ENCODE peak calls at places on chromosomes 6 and 20, in seven cellular contexts. One of them, this sample, is unnamed.
A peak's percentile ranks its signal among the peaks of the same experiment; 100 is the strongest.

GRCh38 chr6:148448371-148449010 is 105.9 kb downstream of the SASH1 start:
- DNase-seq in T-helper 17 cell: no peak
- DNase-seq in activated CD4-positive, alpha-beta T cell treated with anti-CD3 and anti-CD28 coated beads, Interleukin-2, amount 10 ng/mL, durations not matched to agents 7 days and 5 days: peak; percentile 12
- DNase-seq in suprapubic skin: no peak
- DNase-seq in GM19239: no peak
- DNase-seq in AG08395: no peak
- DNase-seq in cerebellum: no peak
- DNase-seq in this sample: no peak

GRCh38 chr6:34462561-34462971 is 3.3 kb upstream of the PACSIN1 start:
- DNase-seq in cerebellum: no peak
- DNase-seq in GM19239: no peak
- DNase-seq in AG08395: peak; percentile 35
- DNase-seq in activated CD4-positive, alpha-beta T cell treated with anti-CD3 and anti-CD28 coated beads, Interleukin-2, amount 10 ng/mL, durations not matched to agents 7 days and 5 days: no peak
- DNase-seq in T-helper 17 cell: no peak
- DNase-seq in suprapubic skin: no peak
- DNase-seq in this sample: peak; percentile 53

GRCh38 chr20:3848565-3848964 is 1.9 kb downstream of the MAVS start:
- DNase-seq in activated CD4-positive, alpha-beta T cell treated with anti-CD3 and anti-CD28 coated beads, Interleukin-2, amount 10 ng/mL, durations not matched to agents 7 days and 5 days: no peak
- DNase-seq in GM19239: no peak
- DNase-seq in AG08395: no peak
- DNase-seq in suprapubic skin: no peak
- DNase-seq in cerebellum: no peak
- DNase-seq in T-helper 17 cell: no peak
- DNase-seq in this sample: no peak

GRCh38 chr20:48734104-48734749 is 93.6 kb downstream of the PREX1 start:
- DNase-seq in GM19239: no peak
- DNase-seq in suprapubic skin: no peak
- DNase-seq in T-helper 17 cell: no peak
- DNase-seq in cerebellum: no peak
- DNase-seq in activated CD4-positive, alpha-beta T cell treated with anti-CD3 and anti-CD28 coated beads, Interleukin-2, amount 10 ng/mL, durations not matched to agents 7 days and 5 days: no peak
- DNase-seq in AG08395: no peak
- DNase-seq in this sample: no peak

GRCh38 chr20:59632426-59633113 is 28.2 kb downstream of the PHACTR3 start:
- DNase-seq in GM19239: no peak
- DNase-seq in AG08395: no peak
- DNase-seq in cerebellum: no peak
- DNase-seq in activated CD4-positive, alpha-beta T cell treated with anti-CD3 and anti-CD28 coated beads, Interleukin-2, amount 10 ng/mL, durations not matched to agents 7 days and 5 days: peak; percentile 4
- DNase-seq in T-helper 17 cell: no peak
- DNase-seq in suprapubic skin: peak; percentile 41
- DNase-seq in this sample: no peak

GRCh38 chr20:47303736-47304135 is 52.8 kb downstream of the ZMYND8 start:
- DNase-seq in activated CD4-positive, alpha-beta T cell treated with anti-CD3 and anti-CD28 coated beads, Interleukin-2, amount 10 ng/mL, durations not matched to agents 7 days and 5 days: no peak
- DNase-seq in suprapubic skin: no peak
- DNase-seq in GM19239: no peak
- DNase-seq in T-helper 17 cell: no peak
- DNase-seq in cerebellum: no peak
- DNase-seq in AG08395: no peak
- DNase-seq in this sample: no peak

GRCh38 chr6:92777146-92777740 is 642.1 kb downstream of the EPHA7 start:
- DNase-seq in suprapubic skin: no peak
- DNase-seq in cerebellum: peak; percentile 29
- DNase-seq in T-helper 17 cell: no peak
- DNase-seq in GM19239: no peak
- DNase-seq in AG08395: no peak
- DNase-seq in activated CD4-positive, alpha-beta T cell treated with anti-CD3 and anti-CD28 coated beads, Interleukin-2, amount 10 ng/mL, durations not matched to agents 7 days and 5 days: no peak
- DNase-seq in this sample: no peak

GRCh38 chr20:49979030-49979832 is 3.5 kb upstream of the SNAI1 start:
- DNase-seq in suprapubic skin: no peak
- DNase-seq in activated CD4-positive, alpha-beta T cell treated with anti-CD3 and anti-CD28 coated beads, Interleukin-2, amount 10 ng/mL, durations not matched to agents 7 days and 5 days: peak; percentile 59
- DNase-seq in cerebellum: peak; percentile 35
- DNase-seq in T-helper 17 cell: peak; percentile 63
- DNase-seq in AG08395: peak; percentile 62
- DNase-seq in GM19239: peak; percentile 61
- DNase-seq in this sample: peak; percentile 82

GRCh38 chr6:128492386-128492785 is 28.0 kb downstream of the PTPRK start:
- DNase-seq in T-helper 17 cell: no peak
- DNase-seq in GM19239: no peak
- DNase-seq in cerebellum: no peak
- DNase-seq in suprapubic skin: no peak
- DNase-seq in AG08395: no peak
- DNase-seq in activated CD4-positive, alpha-beta T cell treated with anti-CD3 and anti-CD28 coated beads, Interleukin-2, amount 10 ng/mL, durations not matched to agents 7 days and 5 days: no peak
- DNase-seq in this sample: no peak